ENCODE peak calls at places on chromosomes 11 and 22, in five cellular contexts. Y is aorta, U is HFF-Myc, V is HFFc6, N is amniotic stem cell. X is an unnamed sample.
A peak's percentile ranks its signal among the peaks of the same experiment; 100 is the strongest.

GRCh38 chr11:75625970-75626691 is 42.7 kb downstream of the MAP6 start:
- DNase-seq in V (peak; percentile 74), U (peak; percentile 45), Y (no peak), N (peak; percentile 33), X (no peak)

GRCh38 chr11:102422817-102423725 is 29.5 kb downstream of the TMEM123 start:
- DNase-seq in Y (no peak), N (no peak), U (no peak), V (no peak), X (no peak)

GRCh38 chr11:120645639-120646038 is 134.1 kb downstream of the GRIK4 start:
- DNase-seq in V (no peak), N (no peak), Y (no peak), U (no peak), X (no peak)

GRCh38 chr11:57885298-57886035 is 123.9 kb downstream of the CTNND1 start:
- DNase-seq in U (no peak), V (peak; percentile 22), Y (no peak), N (no peak), X (no peak)

GRCh38 chr22:43706558-43707328 is 105.4 kb downstream of the EFCAB6 start:
- DNase-seq in N (no peak), Y (no peak), U (no peak), V (no peak), X (no peak)

GRCh38 chr22:29716814-29717213 is 3.0 kb upstream of the CABP7 start:
- DNase-seq in N (no peak), V (peak; percentile 65), Y (no peak), U (peak; percentile 24), X (no peak)

GRCh38 chr11:99376463-99376862 is 355.7 kb downstream of the CNTN5 start:
- DNase-seq in N (no peak), Y (no peak), U (no peak), V (no peak), X (no peak)

GRCh38 chr11:15038963-15039362 is 34.4 kb upstream of the CALCB start:
- DNase-seq in V (peak; percentile 15), U (no peak), N (no peak), Y (no peak), X (no peak)

GRCh38 chr11:88414981-88415391 is 77.5 kb upstream of the CTSC start:
- DNase-seq in V (peak; percentile 51), Y (no peak), N (no peak), U (no peak), X (no peak)

GRCh38 chr22:41469218-41469851 is 418 bp downstream of the ACO2 start:
- DNase-seq in N (no peak), V (no peak), U (no peak), Y (no peak), X (no peak)

GRCh38 chr11:44180107-44180506 is 84.6 kb downstream of the EXT2 start:
- DNase-seq in V (no peak), Y (no peak), N (no peak), U (no peak), X (no peak)

GRCh38 chr11:114195981-114196731 is 100.0 kb upstream of the NNMT start:
- DNase-seq in N (no peak), V (no peak), Y (peak; percentile 54), U (no peak), X (no peak)

GRCh38 chr11:78370406-78371172 is 47.0 kb downstream of the GAB2 start:
- DNase-seq in Y (no peak), N (no peak), V (no peak), U (no peak), X (no peak)

GRCh38 chr11:109298865-109299264 is 123.1 kb upstream of the C11orf87 start:
- DNase-seq in N (no peak), U (peak; percentile 30), Y (no peak), V (no peak), X (no peak)

GRCh38 chr11:10487002-10487647 is 32.1 kb downstream of the AMPD3 start:
- DNase-seq in Y (no peak), N (no peak), U (no peak), V (no peak), X (no peak)

GRCh38 chr11:66429983-66430602 is 8.6 kb downstream of the MRPL11 start:
- DNase-seq in V (peak; percentile 43), Y (peak; percentile 93), N (peak; percentile 54), U (peak; percentile 38), X (peak; percentile 60)

GRCh38 chr11:44159848-44160721 is 64.6 kb downstream of the EXT2 start:
- DNase-seq in V (no peak), Y (no peak), N (no peak), U (no peak), X (no peak)

GRCh38 chr22:47605441-47605840 is 843.0 kb downstream of the TBC1D22A start:
- DNase-seq in U (no peak), V (no peak), Y (no peak), N (no peak), X (no peak)

GRCh38 chr11:72235351-72236057 is 8.5 kb downstream of the PHOX2A start:
- DNase-seq in N (no peak), V (no peak), U (no peak), Y (no peak), X (no peak)

GRCh38 chr11:1682225-1682901 is 14.6 kb upstream of the KRTAP5-6 start:
- DNase-seq in N (no peak), U (no peak), Y (no peak), V (no peak), X (no peak)

GRCh38 chr11:3810951-3811350 is 2.6 kb downstream of the PGAP2 start:
- DNase-seq in Y (no peak), N (no peak), U (no peak), V (peak; percentile 22), X (no peak)

GRCh38 chr22:49094858-49095257 is 732.8 kb downstream of the BRD1 start:
- DNase-seq in N (no peak), V (no peak), Y (no peak), U (no peak), X (no peak)

GRCh38 chr11:117815262-117815803 is 9.2 kb downstream of the FXYD2 start:
- DNase-seq in Y (no peak), V (no peak), N (no peak), U (no peak), X (peak; percentile 55)

GRCh38 chr11:1100417-1101245 is 26.0 kb downstream of the MUC2 start:
- DNase-seq in V (no peak), N (no peak), Y (peak; percentile 55), U (no peak), X (no peak)

GRCh38 chr22:45397806-45398205 is 15.6 kb downstream of the SMC1B start:
- DNase-seq in V (no peak), N (no peak), U (no peak), Y (no peak), X (no peak)

GRCh38 chr11:134385774-134386565 is 26.1 kb downstream of the B3GAT1 start:
- DNase-seq in N (no peak), Y (no peak), V (no peak), U (no peak), X (no peak)

X was measured in activated CD4-positive, alpha-beta T cell treated with anti-CD3 and anti-CD28 coated beads for 1 hour.